ENCODE peak calls at places on chromosomes 3 and 15, in eight cellular contexts. N, Y, S, T, P, Q, M and J are unnamed samples.
A peak's percentile ranks its signal among the peaks of the same experiment; 100 is the strongest.

GRCh38 chr15:89395461-89395875 is 60.8 kb upstream of the POLG start:
- DNase-seq in Q (no peak), P (no peak), T (no peak), N (no peak), Y (no peak), S (no peak), M (no peak), J (peak; percentile 44)

GRCh38 chr15:101239724-101240136 is 12.1 kb downstream of the CHSY1 start:
- DNase-seq in Y (no peak), S (no peak), Q (no peak), M (no peak), P (no peak), T (no peak), N (no peak), J (no peak)

GRCh38 chr3:121956363-121956762 is 62.2 kb downstream of the SLC15A2 start:
- DNase-seq in Y (no peak), M (no peak), T (no peak), P (no peak), Q (no peak), N (no peak), S (no peak), J (no peak)

GRCh38 chr15:74866090-74866489 is 7.1 kb downstream of the SCAMP2 start:
- DNase-seq in N (no peak), Q (no peak), S (no peak), M (no peak), P (no peak), T (peak; percentile 85), Y (no peak), J (peak; percentile 89)

GRCh38 chr15:23687143-23687470 is at the start of gene NDN:
- DNase-seq in Q (peak; percentile 22), P (no peak), M (no peak), S (peak; percentile 41), Y (no peak), N (no peak), T (peak; percentile 69), J (no peak)

GRCh38 chr3:58074997-58075396 is 66.8 kb downstream of the FLNB start:
- DNase-seq in N (no peak), T (no peak), M (no peak), P (no peak), Q (no peak), S (no peak), Y (no peak), J (no peak)

GRCh38 chr3:143814358-143814968 is 33.8 kb downstream of the SLC9A9 start:
- DNase-seq in Y (no peak), N (no peak), S (no peak), M (no peak), P (no peak), Q (no peak), T (no peak), J (no peak)

GRCh38 chr15:53982876-53983275 is 4.6 kb downstream of the UNC13C start:
- DNase-seq in S (no peak), M (no peak), Y (no peak), P (no peak), N (no peak), T (no peak), Q (no peak), J (no peak)

GRCh38 chr15:89754361-89755154 is 3.5 kb upstream of the MESP1 start:
- DNase-seq in Y (no peak), P (no peak), T (peak; percentile 47), M (no peak), S (no peak), Q (no peak), N (no peak), J (no peak)

GRCh38 chr3:186939536-186939935 is 9.2 kb downstream of the ST6GAL1 start:
- DNase-seq in M (no peak), T (no peak), N (no peak), P (no peak), Y (no peak), S (no peak), Q (no peak), J (no peak)

GRCh38 chr15:21260966-21261395 is 179.3 kb downstream of the POTEB3 start:
- DNase-seq in N (no peak), T (no peak), Q (no peak), P (no peak), S (no peak), Y (no peak), M (no peak), J (no peak)

GRCh38 chr3:14431556-14431927 is 29.1 kb downstream of the SLC6A6 start:
- DNase-seq in N (no peak), S (peak; percentile 34), Q (no peak), P (no peak), T (no peak), M (no peak), Y (no peak), J (no peak)

GRCh38 chr15:74265046-74265639 is 29.0 kb downstream of the CCDC33 start:
- DNase-seq in Y (no peak), P (no peak), Q (no peak), S (no peak), T (peak; percentile 40), M (no peak), N (no peak), J (peak; percentile 8)

GRCh38 chr15:42082832-42083604 is 11.3 kb downstream of the PLA2G4D start:
- DNase-seq in Y (no peak), Q (no peak), T (no peak), N (no peak), S (peak; percentile 7), M (no peak), P (no peak), J (no peak)

GRCh38 chr15:88571153-88572029 is 24.9 kb upstream of the DET1 start:
- DNase-seq in P (no peak), T (no peak), N (no peak), S (no peak), Y (no peak), M (no peak), Q (no peak), J (no peak)

GRCh38 chr15:36737430-36737891 is 158.0 kb downstream of the CDIN1 start:
- DNase-seq in P (no peak), T (peak; percentile 35), M (no peak), N (no peak), S (no peak), Y (no peak), Q (no peak), J (peak; percentile 65)

GRCh38 chr3:159806412-159806811 is 182.2 kb upstream of the IL12A start:
- DNase-seq in Q (no peak), N (no peak), M (no peak), S (no peak), T (peak; percentile 13), P (no peak), Y (no peak), J (no peak)

GRCh38 chr3:180246688-180247195 is 210.0 kb upstream of the PEX5L start:
- DNase-seq in S (no peak), N (no peak), M (no peak), T (no peak), P (no peak), Q (no peak), Y (no peak), J (no peak)

GRCh38 chr3:2652416-2652815 is 457.8 kb downstream of the IL5RA start:
- DNase-seq in Q (no peak), N (no peak), P (no peak), S (no peak), M (no peak), T (no peak), Y (no peak), J (no peak)

GRCh38 chr3:28104896-28105554 is 136.4 kb upstream of the CMC1 start:
- DNase-seq in M (no peak), N (no peak), S (no peak), Q (no peak), Y (no peak), P (no peak), T (no peak), J (no peak)

GRCh38 chr3:7289113-7289512 is 428.2 kb downstream of the GRM7 start:
- DNase-seq in M (no peak), T (no peak), P (no peak), Y (no peak), N (no peak), Q (no peak), S (no peak), J (no peak)

GRCh38 chr3:89946863-89947262 is 839.4 kb downstream of the EPHA3 start:
- DNase-seq in M (no peak), T (no peak), Y (no peak), Q (no peak), N (no peak), P (no peak), S (peak; percentile 81), J (no peak)

GRCh38 chr15:68843425-68844311 is 23.0 kb upstream of the ANP32A start:
- DNase-seq in Y (no peak), T (peak; percentile 3), M (peak; percentile 14), Q (no peak), N (no peak), P (peak; percentile 17), S (peak; percentile 10), J (no peak)

GRCh38 chr3:39180183-39180545 is 12.2 kb downstream of the XIRP1 start:
- DNase-seq in T (no peak), S (no peak), N (no peak), Q (no peak), P (no peak), M (no peak), Y (no peak), J (no peak)

GRCh38 chr3:85939026-85939616 is 980.3 kb downstream of the CADM2 start:
- DNase-seq in T (no peak), S (no peak), P (peak; percentile 98), N (peak; percentile 81), Q (no peak), Y (no peak), M (no peak), J (no peak)

GRCh38 chr3:166080096-166080495 is 242.9 kb upstream of the BCHE start:
- DNase-seq in T (no peak), S (no peak), M (no peak), P (no peak), Q (no peak), Y (no peak), N (no peak), J (no peak)

GRCh38 chr3:102174832-102175374 is 259.9 kb upstream of the ZPLD1 start:
- DNase-seq in T (no peak), M (no peak), Q (no peak), Y (no peak), N (no peak), S (no peak), P (no peak), J (no peak)

GRCh38 chr15:25864966-25865365 is 1.8 kb upstream of the ATP10A start:
- DNase-seq in Q (no peak), T (peak; percentile 26), P (no peak), N (no peak), Y (no peak), S (no peak), M (no peak), J (no peak)

GRCh38 chr3:179956416-179956830 is 80.3 kb downstream of the PEX5L start:
- DNase-seq in P (no peak), Q (no peak), T (no peak), N (no peak), S (no peak), Y (no peak), M (no peak), J (no peak)

GRCh38 chr3:122536634-122537033 is 21.9 kb upstream of the KPNA1 start:
- DNase-seq in Q (no peak), M (no peak), S (no peak), T (no peak), N (no peak), Y (no peak), P (no peak), J (no peak)

GRCh38 chr3:127665586-127665985 is 7.2 kb upstream of the ABTB1 start:
- DNase-seq in T (peak; percentile 55), P (no peak), N (no peak), Q (no peak), M (no peak), S (no peak), Y (no peak), J (peak; percentile 19)

GRCh38 chr3:157318639-157319288 is 117.9 kb upstream of the PTX3 start:
- DNase-seq in M (no peak), T (no peak), P (no peak), Q (no peak), S (no peak), N (no peak), Y (no peak), J (no peak)

GRCh38 chr3:123098411-123099330 is 31.8 kb downstream of the PDIA5 start:
- DNase-seq in Q (no peak), S (peak; percentile 44), Y (no peak), M (no peak), N (no peak), T (peak; percentile 55), P (no peak), J (peak; percentile 21)

GRCh38 chr3:180802837-180803236 is 109.6 kb upstream of the FXR1 start:
- DNase-seq in M (no peak), Y (no peak), T (peak; percentile 9), Q (no peak), N (peak; percentile 44), P (peak; percentile 58), S (no peak), J (peak; percentile 26)